ENCODE peak calls at places on chromosomes 7 and 10, in ten cellular contexts. One of them, this sample, is unnamed.

GRCh38 chr7:48875300-48875916 is 48.9 kb upstream of the CDC14C start:
- DNase-seq in stimulated activated CD8-positive, alpha-beta memory T cell treated with anti-CD3 and anti-CD28 coated beads, Interleukin-15, amount 100 ng/mL, for 24 hours: no peak
- DNase-seq in HFFc6: peak; percentile 6
- DNase-seq in dermis microvascular lymphatic vessel endothelial cell: no peak
- DNase-seq in T-helper 1 cell: no peak
- DNase-seq in activated naive CD4-positive, alpha-beta T cell treated with Interleukin-2 at 50 U/mL for 16 hours: no peak
- DNase-seq in GM20000: no peak
- DNase-seq in GM12891: no peak
- DNase-seq in stimulated activated CD4-positive, alpha-beta T cell treated with anti-CD3 and anti-CD28 coated beads, Interleukin-12 subunit alpha, Interleukin-12 subunit beta, amount 100 ng/mL, for 4 hours: no peak
- DNase-seq in GM13977: no peak
- DNase-seq in this sample: peak; percentile 22

GRCh38 chr10:98582363-98582762 is 135.6 kb upstream of the HPS1 start:
- DNase-seq in stimulated activated CD8-positive, alpha-beta memory T cell treated with anti-CD3 and anti-CD28 coated beads, Interleukin-15, amount 100 ng/mL, for 24 hours: no peak
- DNase-seq in HFFc6: no peak
- DNase-seq in dermis microvascular lymphatic vessel endothelial cell: no peak
- DNase-seq in T-helper 1 cell: no peak
- DNase-seq in activated naive CD4-positive, alpha-beta T cell treated with Interleukin-2 at 50 U/mL for 16 hours: no peak
- DNase-seq in GM20000: no peak
- DNase-seq in GM12891: no peak
- DNase-seq in stimulated activated CD4-positive, alpha-beta T cell treated with anti-CD3 and anti-CD28 coated beads, Interleukin-12 subunit alpha, Interleukin-12 subunit beta, amount 100 ng/mL, for 4 hours: no peak
- DNase-seq in GM13977: no peak
- DNase-seq in this sample: no peak

GRCh38 chr7:140672382-140673062 is at the start of gene ADCK2:
- DNase-seq in stimulated activated CD8-positive, alpha-beta memory T cell treated with anti-CD3 and anti-CD28 coated beads, Interleukin-15, amount 100 ng/mL, for 24 hours: no peak
- DNase-seq in HFFc6: no peak
- DNase-seq in dermis microvascular lymphatic vessel endothelial cell: no peak
- DNase-seq in T-helper 1 cell: peak; percentile 41
- DNase-seq in activated naive CD4-positive, alpha-beta T cell treated with Interleukin-2 at 50 U/mL for 16 hours: peak; percentile 61
- DNase-seq in GM20000: peak; percentile 96
- DNase-seq in GM12891: peak; percentile 90
- DNase-seq in stimulated activated CD4-positive, alpha-beta T cell treated with anti-CD3 and anti-CD28 coated beads, Interleukin-12 subunit alpha, Interleukin-12 subunit beta, amount 100 ng/mL, for 4 hours: peak; percentile 70
- DNase-seq in GM13977: peak; percentile 95
- DNase-seq in this sample: no peak

GRCh38 chr7:4434306-4434705 is 247.8 kb upstream of the FOXK1 start:
- DNase-seq in stimulated activated CD8-positive, alpha-beta memory T cell treated with anti-CD3 and anti-CD28 coated beads, Interleukin-15, amount 100 ng/mL, for 24 hours: no peak
- DNase-seq in HFFc6: no peak
- DNase-seq in dermis microvascular lymphatic vessel endothelial cell: no peak
- DNase-seq in T-helper 1 cell: no peak
- DNase-seq in activated naive CD4-positive, alpha-beta T cell treated with Interleukin-2 at 50 U/mL for 16 hours: no peak
- DNase-seq in GM20000: no peak
- DNase-seq in GM12891: no peak
- DNase-seq in stimulated activated CD4-positive, alpha-beta T cell treated with anti-CD3 and anti-CD28 coated beads, Interleukin-12 subunit alpha, Interleukin-12 subunit beta, amount 100 ng/mL, for 4 hours: no peak
- DNase-seq in GM13977: no peak
- DNase-seq in this sample: no peak

GRCh38 chr10:48439031-48439430 is 132.6 kb downstream of the MAPK8 start:
- DNase-seq in stimulated activated CD8-positive, alpha-beta memory T cell treated with anti-CD3 and anti-CD28 coated beads, Interleukin-15, amount 100 ng/mL, for 24 hours: no peak
- DNase-seq in HFFc6: peak; percentile 74
- DNase-seq in dermis microvascular lymphatic vessel endothelial cell: no peak
- DNase-seq in T-helper 1 cell: no peak
- DNase-seq in activated naive CD4-positive, alpha-beta T cell treated with Interleukin-2 at 50 U/mL for 16 hours: no peak
- DNase-seq in GM20000: no peak
- DNase-seq in GM12891: no peak
- DNase-seq in stimulated activated CD4-positive, alpha-beta T cell treated with anti-CD3 and anti-CD28 coated beads, Interleukin-12 subunit alpha, Interleukin-12 subunit beta, amount 100 ng/mL, for 4 hours: no peak
- DNase-seq in GM13977: no peak
- DNase-seq in this sample: no peak

GRCh38 chr10:129769381-129770116 is 194.5 kb downstream of the EBF3 start:
- DNase-seq in stimulated activated CD8-positive, alpha-beta memory T cell treated with anti-CD3 and anti-CD28 coated beads, Interleukin-15, amount 100 ng/mL, for 24 hours: no peak
- DNase-seq in HFFc6: no peak
- DNase-seq in dermis microvascular lymphatic vessel endothelial cell: no peak
- DNase-seq in T-helper 1 cell: no peak
- DNase-seq in activated naive CD4-positive, alpha-beta T cell treated with Interleukin-2 at 50 U/mL for 16 hours: no peak
- DNase-seq in GM20000: no peak
- DNase-seq in GM12891: no peak
- DNase-seq in stimulated activated CD4-positive, alpha-beta T cell treated with anti-CD3 and anti-CD28 coated beads, Interleukin-12 subunit alpha, Interleukin-12 subunit beta, amount 100 ng/mL, for 4 hours: no peak
- DNase-seq in GM13977: no peak
- DNase-seq in this sample: peak; percentile 6

GRCh38 chr7:45623157-45623556 is 49.0 kb downstream of the ADCY1 start:
- DNase-seq in stimulated activated CD8-positive, alpha-beta memory T cell treated with anti-CD3 and anti-CD28 coated beads, Interleukin-15, amount 100 ng/mL, for 24 hours: no peak
- DNase-seq in HFFc6: no peak
- DNase-seq in dermis microvascular lymphatic vessel endothelial cell: no peak
- DNase-seq in T-helper 1 cell: no peak
- DNase-seq in activated naive CD4-positive, alpha-beta T cell treated with Interleukin-2 at 50 U/mL for 16 hours: no peak
- DNase-seq in GM20000: no peak
- DNase-seq in GM12891: no peak
- DNase-seq in stimulated activated CD4-positive, alpha-beta T cell treated with anti-CD3 and anti-CD28 coated beads, Interleukin-12 subunit alpha, Interleukin-12 subunit beta, amount 100 ng/mL, for 4 hours: no peak
- DNase-seq in GM13977: no peak
- DNase-seq in this sample: no peak

GRCh38 chr10:17785276-17785935 is 23.7 kb upstream of the MRC1 start:
- DNase-seq in stimulated activated CD8-positive, alpha-beta memory T cell treated with anti-CD3 and anti-CD28 coated beads, Interleukin-15, amount 100 ng/mL, for 24 hours: no peak
- DNase-seq in HFFc6: no peak
- DNase-seq in dermis microvascular lymphatic vessel endothelial cell: no peak
- DNase-seq in T-helper 1 cell: no peak
- DNase-seq in activated naive CD4-positive, alpha-beta T cell treated with Interleukin-2 at 50 U/mL for 16 hours: no peak
- DNase-seq in GM20000: no peak
- DNase-seq in GM12891: no peak
- DNase-seq in stimulated activated CD4-positive, alpha-beta T cell treated with anti-CD3 and anti-CD28 coated beads, Interleukin-12 subunit alpha, Interleukin-12 subunit beta, amount 100 ng/mL, for 4 hours: no peak
- DNase-seq in GM13977: no peak
- DNase-seq in this sample: no peak

GRCh38 chr7:94972296-94972695 is 64.9 kb downstream of the PPP1R9A start:
- DNase-seq in stimulated activated CD8-positive, alpha-beta memory T cell treated with anti-CD3 and anti-CD28 coated beads, Interleukin-15, amount 100 ng/mL, for 24 hours: no peak
- DNase-seq in HFFc6: no peak
- DNase-seq in dermis microvascular lymphatic vessel endothelial cell: no peak
- DNase-seq in T-helper 1 cell: no peak
- DNase-seq in activated naive CD4-positive, alpha-beta T cell treated with Interleukin-2 at 50 U/mL for 16 hours: no peak
- DNase-seq in GM20000: no peak
- DNase-seq in GM12891: no peak
- DNase-seq in stimulated activated CD4-positive, alpha-beta T cell treated with anti-CD3 and anti-CD28 coated beads, Interleukin-12 subunit alpha, Interleukin-12 subunit beta, amount 100 ng/mL, for 4 hours: no peak
- DNase-seq in GM13977: no peak
- DNase-seq in this sample: no peak

GRCh38 chr10:75083972-75084833 is 27.3 kb upstream of the SAMD8 start:
- DNase-seq in stimulated activated CD8-positive, alpha-beta memory T cell treated with anti-CD3 and anti-CD28 coated beads, Interleukin-15, amount 100 ng/mL, for 24 hours: no peak
- DNase-seq in HFFc6: peak; percentile 17
- DNase-seq in dermis microvascular lymphatic vessel endothelial cell: no peak
- DNase-seq in T-helper 1 cell: no peak
- DNase-seq in activated naive CD4-positive, alpha-beta T cell treated with Interleukin-2 at 50 U/mL for 16 hours: no peak
- DNase-seq in GM20000: no peak
- DNase-seq in GM12891: no peak
- DNase-seq in stimulated activated CD4-positive, alpha-beta T cell treated with anti-CD3 and anti-CD28 coated beads, Interleukin-12 subunit alpha, Interleukin-12 subunit beta, amount 100 ng/mL, for 4 hours: no peak
- DNase-seq in GM13977: no peak
- DNase-seq in this sample: no peak

GRCh38 chr10:96502561-96503267 is 11.0 kb downstream of the TLL2 start:
- DNase-seq in stimulated activated CD8-positive, alpha-beta memory T cell treated with anti-CD3 and anti-CD28 coated beads, Interleukin-15, amount 100 ng/mL, for 24 hours: no peak
- DNase-seq in HFFc6: no peak
- DNase-seq in dermis microvascular lymphatic vessel endothelial cell: no peak
- DNase-seq in T-helper 1 cell: no peak
- DNase-seq in activated naive CD4-positive, alpha-beta T cell treated with Interleukin-2 at 50 U/mL for 16 hours: no peak
- DNase-seq in GM20000: no peak
- DNase-seq in GM12891: no peak
- DNase-seq in stimulated activated CD4-positive, alpha-beta T cell treated with anti-CD3 and anti-CD28 coated beads, Interleukin-12 subunit alpha, Interleukin-12 subunit beta, amount 100 ng/mL, for 4 hours: no peak
- DNase-seq in GM13977: no peak
- DNase-seq in this sample: no peak

This sample was measured in progenitor cell of endocrine pancreas.